ENCODE peak calls at places on chromosomes 12 and 14, in nine cellular contexts. One of them, this sample, is unnamed.

GRCh38 chr12:47085815-47086252 is 6.1 kb upstream of the AMIGO2 start:
- DNase-seq in progenitor cell of endocrine pancreas: no peak
- DNase-seq in GM10248: peak; percentile 29
- DNase-seq in RWPE1: peak; percentile 41
- DNase-seq in WTC11: no peak
- DNase-seq in neural crest cell: no peak
- DNase-seq in epithelial cell of esophagus: peak; percentile 73
- DNase-seq in astrocyte of the spinal cord: peak; percentile 80
- DNase-seq in bronchial epithelial cell: peak; percentile 77
- DNase-seq in this sample: peak; percentile 72

GRCh38 chr12:123705935-123706334 is 6.2 kb upstream of the ATP6V0A2 start:
- DNase-seq in progenitor cell of endocrine pancreas: no peak
- DNase-seq in GM10248: no peak
- DNase-seq in RWPE1: no peak
- DNase-seq in WTC11: no peak
- DNase-seq in neural crest cell: no peak
- DNase-seq in epithelial cell of esophagus: peak; percentile 12
- DNase-seq in astrocyte of the spinal cord: peak; percentile 5
- DNase-seq in bronchial epithelial cell: no peak
- DNase-seq in this sample: peak; percentile 8

GRCh38 chr12:68759852-68760251 is 13.9 kb downstream of the SLC35E3 start:
- DNase-seq in progenitor cell of endocrine pancreas: no peak
- DNase-seq in GM10248: no peak
- DNase-seq in RWPE1: no peak
- DNase-seq in WTC11: no peak
- DNase-seq in neural crest cell: no peak
- DNase-seq in epithelial cell of esophagus: no peak
- DNase-seq in astrocyte of the spinal cord: no peak
- DNase-seq in bronchial epithelial cell: no peak
- DNase-seq in this sample: no peak

GRCh38 chr12:104793968-104794367 is 164.1 kb downstream of the SLC41A2 start:
- DNase-seq in progenitor cell of endocrine pancreas: no peak
- DNase-seq in GM10248: no peak
- DNase-seq in RWPE1: no peak
- DNase-seq in WTC11: no peak
- DNase-seq in neural crest cell: no peak
- DNase-seq in epithelial cell of esophagus: no peak
- DNase-seq in astrocyte of the spinal cord: no peak
- DNase-seq in bronchial epithelial cell: no peak
- DNase-seq in this sample: no peak

GRCh38 chr14:53103941-53104340 is 49.2 kb downstream of the DDHD1 start:
- DNase-seq in progenitor cell of endocrine pancreas: no peak
- DNase-seq in GM10248: no peak
- DNase-seq in RWPE1: no peak
- DNase-seq in WTC11: no peak
- DNase-seq in neural crest cell: no peak
- DNase-seq in epithelial cell of esophagus: no peak
- DNase-seq in astrocyte of the spinal cord: no peak
- DNase-seq in bronchial epithelial cell: no peak
- DNase-seq in this sample: no peak

GRCh38 chr12:110746550-110746949 is 3.9 kb upstream of the PPP1CC start:
- DNase-seq in progenitor cell of endocrine pancreas: no peak
- DNase-seq in GM10248: no peak
- DNase-seq in RWPE1: no peak
- DNase-seq in WTC11: no peak
- DNase-seq in neural crest cell: no peak
- DNase-seq in epithelial cell of esophagus: no peak
- DNase-seq in astrocyte of the spinal cord: no peak
- DNase-seq in bronchial epithelial cell: no peak
- DNase-seq in this sample: no peak

GRCh38 chr14:65035049-65035448 is 48.4 kb downstream of the FNTB start:
- DNase-seq in progenitor cell of endocrine pancreas: no peak
- DNase-seq in GM10248: no peak
- DNase-seq in RWPE1: no peak
- DNase-seq in WTC11: no peak
- DNase-seq in neural crest cell: peak; percentile 53
- DNase-seq in epithelial cell of esophagus: no peak
- DNase-seq in astrocyte of the spinal cord: no peak
- DNase-seq in bronchial epithelial cell: no peak
- DNase-seq in this sample: no peak

GRCh38 chr14:83873626-83874025 is 1656.3 kb upstream of the FLRT2 start:
- DNase-seq in progenitor cell of endocrine pancreas: no peak
- DNase-seq in GM10248: no peak
- DNase-seq in RWPE1: no peak
- DNase-seq in WTC11: no peak
- DNase-seq in neural crest cell: no peak
- DNase-seq in epithelial cell of esophagus: no peak
- DNase-seq in astrocyte of the spinal cord: no peak
- DNase-seq in bronchial epithelial cell: no peak
- DNase-seq in this sample: no peak

GRCh38 chr14:36605506-36605857 is 23.1 kb upstream of the NKX2-8 start:
- DNase-seq in progenitor cell of endocrine pancreas: no peak
- DNase-seq in GM10248: no peak
- DNase-seq in RWPE1: no peak
- DNase-seq in WTC11: no peak
- DNase-seq in neural crest cell: no peak
- DNase-seq in epithelial cell of esophagus: peak; percentile 30
- DNase-seq in astrocyte of the spinal cord: no peak
- DNase-seq in bronchial epithelial cell: peak; percentile 38
- DNase-seq in this sample: peak; percentile 14

GRCh38 chr14:32590157-32590556 is 261.1 kb downstream of the AKAP6 start:
- DNase-seq in progenitor cell of endocrine pancreas: no peak
- DNase-seq in GM10248: no peak
- DNase-seq in RWPE1: no peak
- DNase-seq in WTC11: no peak
- DNase-seq in neural crest cell: no peak
- DNase-seq in epithelial cell of esophagus: peak; percentile 23
- DNase-seq in astrocyte of the spinal cord: no peak
- DNase-seq in bronchial epithelial cell: no peak
- DNase-seq in this sample: peak; percentile 15

GRCh38 chr14:32593290-32593942 is 264.3 kb downstream of the AKAP6 start:
- DNase-seq in progenitor cell of endocrine pancreas: no peak
- DNase-seq in GM10248: no peak
- DNase-seq in RWPE1: no peak
- DNase-seq in WTC11: no peak
- DNase-seq in neural crest cell: no peak
- DNase-seq in epithelial cell of esophagus: peak; percentile 54
- DNase-seq in astrocyte of the spinal cord: peak; percentile 75
- DNase-seq in bronchial epithelial cell: peak; percentile 60
- DNase-seq in this sample: peak; percentile 17

GRCh38 chr14:32584079-32584478 is 255.0 kb downstream of the AKAP6 start:
- DNase-seq in progenitor cell of endocrine pancreas: no peak
- DNase-seq in GM10248: no peak
- DNase-seq in RWPE1: peak; percentile 54
- DNase-seq in WTC11: no peak
- DNase-seq in neural crest cell: no peak
- DNase-seq in epithelial cell of esophagus: peak; percentile 61
- DNase-seq in astrocyte of the spinal cord: no peak
- DNase-seq in bronchial epithelial cell: peak; percentile 84
- DNase-seq in this sample: no peak

DNA sequence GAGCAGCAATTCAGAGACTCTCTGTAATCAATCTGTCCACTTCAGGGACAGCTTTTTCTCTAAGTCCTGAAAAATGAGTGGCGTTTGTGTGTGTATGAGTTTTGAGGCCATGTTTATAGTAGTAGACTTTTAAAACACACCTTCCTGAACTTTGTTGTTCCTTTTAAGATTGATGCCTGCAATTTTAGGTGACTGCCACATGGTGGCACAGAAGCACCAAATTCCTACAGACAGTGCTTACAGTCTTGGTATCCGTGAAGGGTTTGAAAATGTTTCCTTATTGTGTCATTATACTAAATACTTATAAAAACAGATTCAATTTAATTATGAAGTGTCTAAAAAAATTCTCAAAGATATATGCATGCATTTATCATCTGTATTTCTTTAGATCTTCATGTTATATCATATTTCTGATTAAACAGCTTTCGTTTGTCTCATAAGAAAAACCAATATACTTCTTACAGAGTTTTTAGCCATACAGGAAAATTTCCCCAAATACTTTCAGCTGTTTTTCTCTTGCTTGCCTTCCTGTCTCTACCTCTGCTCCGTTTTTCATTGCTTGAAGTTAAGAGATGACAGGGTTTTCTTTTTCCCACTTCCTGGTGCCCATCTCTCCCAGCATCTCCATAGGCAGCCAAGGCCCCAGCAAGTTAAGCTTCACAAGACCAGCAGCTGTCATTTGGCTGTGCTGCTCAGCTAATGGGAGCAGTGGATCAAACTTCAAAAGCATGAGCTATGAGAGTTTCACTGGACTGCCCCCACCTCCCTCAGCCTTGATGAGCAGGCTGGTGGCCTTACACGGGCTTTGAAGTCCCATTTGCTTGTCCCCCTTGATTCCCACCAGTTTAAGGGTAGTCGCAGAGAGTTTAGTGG is 259.6 kb downstream of the AKAP6 start:
- DNase-seq in progenitor cell of endocrine pancreas: no peak
- DNase-seq in GM10248: peak; percentile 36
- DNase-seq in RWPE1: no peak
- DNase-seq in WTC11: peak; percentile 20
- DNase-seq in neural crest cell: peak; percentile 26
- DNase-seq in epithelial cell of esophagus: peak; percentile 56
- DNase-seq in astrocyte of the spinal cord: peak; percentile 67
- DNase-seq in bronchial epithelial cell: peak; percentile 55
- DNase-seq in this sample: peak; percentile 67
- TF ChIP-seq CTCF in progenitor cell of endocrine pancreas: peak; percentile 79
- TF ChIP-seq CTCF in GM10248: peak; percentile 48
- TF ChIP-seq CTCF in RWPE1: peak; percentile 34
- TF ChIP-seq CTCF in WTC11: peak; percentile 52
- TF ChIP-seq CTCF in neural crest cell: peak; percentile 83
- TF ChIP-seq CTCF in epithelial cell of esophagus: peak; percentile 61
- TF ChIP-seq CTCF in astrocyte of the spinal cord: peak; percentile 77
- TF ChIP-seq CTCF in bronchial epithelial cell: peak; percentile 65
- TF ChIP-seq CTCF in this sample: peak; percentile 84

DNA sequence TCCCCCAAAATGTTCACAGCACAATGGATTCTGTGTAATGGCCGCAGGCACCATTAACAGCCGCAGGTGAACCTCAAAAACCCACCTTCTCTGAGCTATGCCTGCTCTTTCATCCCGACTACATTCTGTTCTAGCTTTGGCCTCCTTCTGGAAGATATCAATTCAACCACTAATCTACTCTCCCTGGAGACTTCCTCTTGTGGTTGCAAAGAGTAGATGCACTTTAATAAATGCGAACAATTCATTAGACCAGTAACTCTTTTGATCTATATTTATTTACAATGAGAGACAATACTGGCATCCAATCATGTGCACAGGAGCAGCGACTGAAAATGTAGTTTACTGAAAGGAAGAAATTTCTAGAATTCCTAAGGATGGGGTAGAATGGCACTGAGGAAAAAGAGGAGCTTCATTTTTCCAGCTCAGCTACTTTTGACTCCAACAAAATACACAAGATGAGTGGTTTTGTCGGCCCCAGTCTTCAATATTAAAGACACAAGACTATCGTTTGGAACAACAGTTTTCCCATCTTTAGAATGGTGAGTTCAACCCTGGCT is 5.3 kb downstream of the GRIN2B start:
- DNase-seq in progenitor cell of endocrine pancreas: no peak
- DNase-seq in GM10248: no peak
- DNase-seq in RWPE1: no peak
- DNase-seq in WTC11: no peak
- DNase-seq in neural crest cell: no peak
- DNase-seq in epithelial cell of esophagus: no peak
- DNase-seq in astrocyte of the spinal cord: no peak
- DNase-seq in bronchial epithelial cell: no peak
- DNase-seq in this sample: no peak
- TF ChIP-seq CTCF in progenitor cell of endocrine pancreas: no peak
- TF ChIP-seq CTCF in GM10248: no peak
- TF ChIP-seq CTCF in RWPE1: no peak
- TF ChIP-seq CTCF in WTC11: no peak
- TF ChIP-seq CTCF in neural crest cell: no peak
- TF ChIP-seq CTCF in epithelial cell of esophagus: no peak
- TF ChIP-seq CTCF in astrocyte of the spinal cord: no peak
- TF ChIP-seq CTCF in bronchial epithelial cell: no peak
- TF ChIP-seq CTCF in this sample: no peak

GRCh38 chr14:89613260-89614008 is 196.4 kb upstream of the FOXN3 start:
- DNase-seq in progenitor cell of endocrine pancreas: no peak
- DNase-seq in GM10248: no peak
- DNase-seq in RWPE1: no peak
- DNase-seq in WTC11: no peak
- DNase-seq in neural crest cell: no peak
- DNase-seq in epithelial cell of esophagus: no peak
- DNase-seq in astrocyte of the spinal cord: no peak
- DNase-seq in bronchial epithelial cell: no peak
- DNase-seq in this sample: no peak
- TF ChIP-seq CTCF in progenitor cell of endocrine pancreas: no peak
- TF ChIP-seq CTCF in GM10248: no peak
- TF ChIP-seq CTCF in RWPE1: no peak
- TF ChIP-seq CTCF in WTC11: no peak
- TF ChIP-seq CTCF in neural crest cell: no peak
- TF ChIP-seq CTCF in epithelial cell of esophagus: no peak
- TF ChIP-seq CTCF in astrocyte of the spinal cord: no peak
- TF ChIP-seq CTCF in bronchial epithelial cell: no peak
- TF ChIP-seq CTCF in this sample: no peak

GRCh38 chr12:66684222-66684621 is 5.3 kb upstream of the GRIP1 start:
- DNase-seq in progenitor cell of endocrine pancreas: no peak
- DNase-seq in GM10248: no peak
- DNase-seq in RWPE1: no peak
- DNase-seq in WTC11: no peak
- DNase-seq in neural crest cell: no peak
- DNase-seq in epithelial cell of esophagus: no peak
- DNase-seq in astrocyte of the spinal cord: no peak
- DNase-seq in bronchial epithelial cell: no peak
- DNase-seq in this sample: no peak

GRCh38 chr12:66692986-66693385 is 14.1 kb upstream of the GRIP1 start:
- DNase-seq in progenitor cell of endocrine pancreas: no peak
- DNase-seq in GM10248: no peak
- DNase-seq in RWPE1: no peak
- DNase-seq in WTC11: no peak
- DNase-seq in neural crest cell: no peak
- DNase-seq in epithelial cell of esophagus: no peak
- DNase-seq in astrocyte of the spinal cord: no peak
- DNase-seq in bronchial epithelial cell: no peak
- DNase-seq in this sample: no peak

GRCh38 chr12:66692170-66692569 is 13.3 kb upstream of the GRIP1 start:
- DNase-seq in progenitor cell of endocrine pancreas: no peak
- DNase-seq in GM10248: no peak
- DNase-seq in RWPE1: no peak
- DNase-seq in WTC11: no peak
- DNase-seq in neural crest cell: no peak
- DNase-seq in epithelial cell of esophagus: no peak
- DNase-seq in astrocyte of the spinal cord: no peak
- DNase-seq in bronchial epithelial cell: no peak
- DNase-seq in this sample: no peak

GRCh38 chr12:66693901-66694513 is 15.1 kb upstream of the GRIP1 start:
- DNase-seq in progenitor cell of endocrine pancreas: no peak
- DNase-seq in GM10248: peak; percentile 43
- DNase-seq in RWPE1: peak; percentile 39
- DNase-seq in WTC11: no peak
- DNase-seq in neural crest cell: peak; percentile 9
- DNase-seq in epithelial cell of esophagus: peak; percentile 77
- DNase-seq in astrocyte of the spinal cord: peak; percentile 76
- DNase-seq in bronchial epithelial cell: peak; percentile 69
- DNase-seq in this sample: peak; percentile 75

GRCh38 chr12:66688836-66689439 is 10.1 kb upstream of the GRIP1 start:
- DNase-seq in progenitor cell of endocrine pancreas: peak; percentile 62
- DNase-seq in GM10248: peak; percentile 39
- DNase-seq in RWPE1: peak; percentile 57
- DNase-seq in WTC11: peak; percentile 82
- DNase-seq in neural crest cell: peak; percentile 35
- DNase-seq in epithelial cell of esophagus: peak; percentile 60
- DNase-seq in astrocyte of the spinal cord: peak; percentile 13
- DNase-seq in bronchial epithelial cell: peak; percentile 58
- DNase-seq in this sample: peak; percentile 66
- TF ChIP-seq CTCF in progenitor cell of endocrine pancreas: peak; percentile 90
- TF ChIP-seq CTCF in GM10248: peak; percentile 90
- TF ChIP-seq CTCF in RWPE1: peak; percentile 51
- TF ChIP-seq CTCF in WTC11: peak; percentile 34
- TF ChIP-seq CTCF in neural crest cell: peak; percentile 74
- TF ChIP-seq CTCF in epithelial cell of esophagus: peak; percentile 79
- TF ChIP-seq CTCF in astrocyte of the spinal cord: peak; percentile 59
- TF ChIP-seq CTCF in bronchial epithelial cell: peak; percentile 64
- TF ChIP-seq CTCF in this sample: peak; percentile 48